ENCODE peak calls at places on chromosomes 6 and 20, in nine cellular contexts. Y, D, L, I, A, X, R, W and Z are unnamed samples.
A peak's percentile ranks its signal among the peaks of the same experiment; 100 is the strongest.

GRCh38 chr6:42726485-42727083 is 4.2 kb upstream of the PRPH2 start:
- DNase-seq in Y (peak; percentile 87), D (peak; percentile 86), L (peak; percentile 91), I (peak; percentile 71), A (peak; percentile 89), X (peak; percentile 67), R (peak; percentile 81), W (peak; percentile 72), Z (peak; percentile 79)

GRCh38 chr20:51926670-51927305 is 124.5 kb upstream of the SALL4 start:
- DNase-seq in Y (no peak), D (no peak), L (no peak), I (no peak), A (no peak), X (no peak), R (no peak), W (no peak), Z (no peak)

GRCh38 chr6:1724616-1725015 is 114.9 kb downstream of the FOXC1 start:
- DNase-seq in Y (no peak), D (peak; percentile 32), L (no peak), I (peak; percentile 84), A (no peak), X (no peak), R (peak; percentile 80), W (no peak), Z (no peak)

GRCh38 chr6:38713812-38714211 is 1.3 kb upstream of the DNAH8 start:
- DNase-seq in Y (no peak), D (no peak), L (no peak), I (no peak), A (no peak), X (no peak), R (no peak), W (no peak), Z (peak; percentile 36)

GRCh38 chr20:63555661-63556381 is 1.9 kb downstream of the FNDC11 start:
- DNase-seq in Y (no peak), D (no peak), L (no peak), I (no peak), A (peak; percentile 10), X (no peak), R (no peak), W (no peak), Z (no peak)

GRCh38 chr20:11880694-11881093 is 37.0 kb upstream of the BTBD3 start:
- DNase-seq in Y (no peak), D (no peak), L (no peak), I (no peak), A (no peak), X (no peak), R (no peak), W (no peak), Z (no peak)

GRCh38 chr6:118993803-118994231 is 58.9 kb upstream of the MCM9 start:
- DNase-seq in Y (no peak), D (no peak), L (no peak), I (no peak), A (peak; percentile 45), X (no peak), R (no peak), W (no peak), Z (no peak)

GRCh38 chr6:6221829-6222535 is 98.5 kb downstream of the F13A1 start:
- DNase-seq in Y (no peak), D (peak; percentile 25), L (no peak), I (no peak), A (peak; percentile 81), X (no peak), R (no peak), W (no peak), Z (peak; percentile 34)

GRCh38 chr6:170181338-170181690 is 109.6 kb downstream of the DLL1 start:
- DNase-seq in Y (no peak), D (no peak), L (no peak), I (no peak), A (no peak), X (no peak), R (no peak), W (no peak), Z (no peak)

GRCh38 chr6:152846825-152847224 is 96.2 kb downstream of the VIP start:
- DNase-seq in Y (no peak), D (no peak), L (no peak), I (no peak), A (no peak), X (no peak), R (no peak), W (no peak), Z (peak; percentile 11)

GRCh38 chr6:30990422-30991086 is 7.0 kb downstream of the MUC21 start:
- DNase-seq in Y (no peak), D (no peak), L (no peak), I (no peak), A (no peak), X (no peak), R (no peak), W (no peak), Z (peak; percentile 28)

GRCh38 chr20:3106658-3107463 is 22.3 kb upstream of the AVP start:
- DNase-seq in Y (no peak), D (no peak), L (no peak), I (no peak), A (no peak), X (no peak), R (no peak), W (no peak), Z (no peak)

GRCh38 chr20:32062776-32063170 is 10.7 kb downstream of the HCK start:
- DNase-seq in Y (no peak), D (peak; percentile 54), L (no peak), I (peak; percentile 66), A (no peak), X (no peak), R (peak; percentile 45), W (no peak), Z (no peak)

GRCh38 chr6:20349225-20349624 is 52.5 kb upstream of the E2F3 start:
- DNase-seq in Y (no peak), D (no peak), L (no peak), I (no peak), A (no peak), X (no peak), R (no peak), W (no peak), Z (no peak)

GRCh38 chr6:11722805-11723631 is 55.6 kb downstream of the ADTRP start:
- DNase-seq in Y (no peak), D (no peak), L (no peak), I (no peak), A (no peak), X (no peak), R (no peak), W (no peak), Z (no peak)

GRCh38 chr6:116876635-116877611 is at the start of gene RFX6:
- DNase-seq in Y (no peak), D (no peak), L (no peak), I (no peak), A (peak; percentile 16), X (no peak), R (peak; percentile 28), W (no peak), Z (no peak)
- H3K4me3 ChIP-seq in Y (no peak within 1 kb of the TSS), D (peak within 1 kb of the TSS; percentile 43), L (no peak within 1 kb of the TSS), I (peak within 1 kb of the TSS; percentile 40), A (peak within 1 kb of the TSS; percentile 58), X (no peak within 1 kb of the TSS), R (peak within 1 kb of the TSS; percentile 49), W (peak within 1 kb of the TSS; percentile 17), Z (no peak within 1 kb of the TSS)

GRCh38 chr6:16483315-16483875 is 245.0 kb downstream of the GMPR start:
- DNase-seq in Y (no peak), D (no peak), L (no peak), I (no peak), A (no peak), X (no peak), R (no peak), W (no peak), Z (peak; percentile 83)

GRCh38 chr6:16482702-16483314 is 244.4 kb downstream of the GMPR start:
- DNase-seq in Y (no peak), D (no peak), L (no peak), I (no peak), A (no peak), X (no peak), R (no peak), W (no peak), Z (peak; percentile 46)

GRCh38 chr6:16480780-16481179 is 242.4 kb downstream of the GMPR start:
- DNase-seq in Y (no peak), D (no peak), L (no peak), I (no peak), A (no peak), X (no peak), R (no peak), W (no peak), Z (no peak)

GRCh38 chr6:16477367-16478149 is 239.2 kb downstream of the GMPR start:
- DNase-seq in Y (no peak), D (peak; percentile 70), L (no peak), I (peak; percentile 94), A (no peak), X (no peak), R (no peak), W (no peak), Z (no peak)

DNA sequence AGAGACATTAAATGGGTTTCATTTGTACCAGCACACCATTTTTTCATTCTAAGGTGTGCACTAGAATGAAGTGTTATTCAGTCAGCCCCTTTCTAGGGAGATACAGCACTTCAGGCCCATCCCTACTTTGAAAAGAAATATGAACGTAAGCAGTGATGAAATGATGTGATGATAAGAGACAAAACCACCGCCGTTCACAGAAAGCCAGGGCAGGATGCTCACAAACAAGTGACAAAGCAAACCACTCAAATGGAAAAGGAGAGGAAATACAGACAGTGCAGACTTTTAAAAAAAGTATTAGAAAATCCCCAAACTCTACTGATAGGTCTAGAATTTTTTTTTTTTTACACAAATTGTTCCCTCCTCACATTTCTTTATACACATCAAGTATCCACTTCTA is 243.3 kb downstream of the GMPR start:
- DNase-seq in Y (no peak), D (no peak), L (no peak), I (no peak), A (no peak), X (no peak), R (no peak), W (no peak), Z (peak; percentile 77)
- H3K4me3 ChIP-seq in Y (no peak overlapping the region), D (no peak overlapping the region), L (no peak overlapping the region), I (no peak overlapping the region), A (no peak overlapping the region), X (no peak overlapping the region), R (no peak overlapping the region), W (no peak overlapping the region), Z (no peak overlapping the region)

GRCh38 chr6:163964778-163965177 is 550.3 kb downstream of the QKI start:
- DNase-seq in Y (no peak), D (no peak), L (no peak), I (no peak), A (no peak), X (no peak), R (no peak), W (no peak), Z (no peak)
- H3K4me3 ChIP-seq in Y (no peak overlapping the region), D (no peak overlapping the region), L (no peak overlapping the region), I (no peak overlapping the region), A (no peak overlapping the region), X (no peak overlapping the region), R (no peak overlapping the region), W (no peak overlapping the region), Z (no peak overlapping the region)

GRCh38 chr20:30816182-30816645 is 441.2 kb upstream of the DEFB115 start:
- DNase-seq in Y (no peak), D (no peak), L (no peak), I (peak; percentile 47), A (no peak), X (no peak), R (no peak), W (no peak), Z (no peak)
- H3K4me3 ChIP-seq in Y (no peak overlapping the region), D (no peak overlapping the region), L (no peak overlapping the region), I (peak overlapping the region; percentile 14), A (peak overlapping the region; percentile 29), X (no peak overlapping the region), R (no peak overlapping the region), W (no peak overlapping the region), Z (no peak overlapping the region)